ENCODE peak calls at places on chromosomes 16 and 17, in four cellular contexts. G is GM06990, M is BJ, U is mucosa of descending colon. Z is an unnamed sample.

GRCh38 chr16:50246299-50247122 is 19.8 kb upstream of the ADCY7 start:
- DNase-seq in U (peak; percentile 31), M (no peak), G (no peak), Z (peak; percentile 46)

GRCh38 chr17:6231886-6232767 is 161.9 kb downstream of the WSCD1 start:
- DNase-seq in M (no peak), G (no peak), U (no peak), Z (no peak)

GRCh38 chr17:54967621-54968258 is 714 bp downstream of the COX11 start:
- DNase-seq in U (peak; percentile 40), G (no peak), M (no peak), Z (peak; percentile 46)

GRCh38 chr17:82859431-82860403 is 19.9 kb upstream of the ZNF750 start:
- DNase-seq in M (no peak), U (no peak), G (peak; percentile 76), Z (peak; percentile 73)

GRCh38 chr17:50817142-50817751 is 18.1 kb upstream of the WFIKKN2 start:
- DNase-seq in G (peak; percentile 47), M (no peak), U (peak; percentile 72), Z (peak; percentile 71)

GRCh38 chr17:2547176-2547575 is 35.5 kb upstream of the METTL16 start:
- DNase-seq in M (no peak), G (no peak), U (no peak), Z (no peak)

GRCh38 chr17:65819810-65820209 is 258.4 kb upstream of the AXIN2 start:
- DNase-seq in U (no peak), M (no peak), G (no peak), Z (no peak)

GRCh38 chr16:85416267-85417109 is 196.6 kb upstream of the GSE1 start:
- DNase-seq in U (peak; percentile 81), M (no peak), G (peak; percentile 65), Z (peak; percentile 78)

GRCh38 chr16:83854420-83854819 is 44.5 kb upstream of the MLYCD start:
- DNase-seq in U (no peak), M (no peak), G (no peak), Z (no peak)

GRCh38 chr17:65914784-65915342 is 277.1 kb downstream of the CEP112 start:
- DNase-seq in G (peak; percentile 49), M (no peak), U (no peak), Z (peak; percentile 65)

GRCh38 chr17:31216053-31216751 is 80.8 kb downstream of the OMG start:
- DNase-seq in U (no peak), M (peak; percentile 96), G (peak; percentile 6), Z (peak; percentile 21)

GRCh38 chr17:80477647-80478478 is 1.5 kb upstream of the NPTX1 start:
- DNase-seq in G (no peak), U (peak; percentile 17), M (no peak), Z (no peak)

GRCh38 chr16:51268237-51268636 is 117.2 kb upstream of the SALL1 start:
- DNase-seq in G (no peak), M (no peak), U (no peak), Z (no peak)

GRCh38 chr16:29675811-29676643 is 3.0 kb upstream of the QPRT start:
- DNase-seq in U (no peak), G (no peak), M (no peak), Z (no peak)

GRCh38 chr17:43367588-43368242 is 31.1 kb upstream of the ARL4D start:
- DNase-seq in U (no peak), G (peak; percentile 79), M (peak; percentile 51), Z (peak; percentile 60)

GRCh38 chr17:64320613-64321553 is 57.8 kb upstream of the TEX2 start:
- DNase-seq in G (no peak), M (no peak), U (peak; percentile 77), Z (peak; percentile 83)

GRCh38 chr17:42142371-42142896 is 12.4 kb downstream of the RAB5C start:
- DNase-seq in M (peak; percentile 76), U (no peak), G (no peak), Z (no peak)

GRCh38 chr17:38463451-38463858 is 35.2 kb downstream of the ARHGAP23 start:
- DNase-seq in G (no peak), U (no peak), M (no peak), Z (peak; percentile 16)

GRCh38 chr16:14186007-14186953 is 115.2 kb downstream of the MRTFB start:
- DNase-seq in U (no peak), M (no peak), G (no peak), Z (no peak)

GRCh38 chr16:10182186-10182683 is at the start of gene GRIN2A:
- DNase-seq in U (no peak), M (no peak), G (peak; percentile 19), Z (peak; percentile 28)

GRCh38 chr16:67180166-67180565 is 3.6 kb downstream of the MATCAP1 start:
- DNase-seq in G (no peak), M (no peak), U (no peak), Z (no peak)

GRCh38 chr16:67176662-67177061 is 6.3 kb downstream of the NOL3 start:
- DNase-seq in U (no peak), M (no peak), G (no peak), Z (no peak)

GRCh38 chr16:67174706-67175231 is 4.4 kb downstream of the NOL3 start:
- DNase-seq in G (no peak), M (no peak), U (peak; percentile 40), Z (no peak)

GRCh38 chr16:67179421-67180080 is 4.2 kb downstream of the MATCAP1 start:
- DNase-seq in U (no peak), M (no peak), G (no peak), Z (no peak)

DNA sequence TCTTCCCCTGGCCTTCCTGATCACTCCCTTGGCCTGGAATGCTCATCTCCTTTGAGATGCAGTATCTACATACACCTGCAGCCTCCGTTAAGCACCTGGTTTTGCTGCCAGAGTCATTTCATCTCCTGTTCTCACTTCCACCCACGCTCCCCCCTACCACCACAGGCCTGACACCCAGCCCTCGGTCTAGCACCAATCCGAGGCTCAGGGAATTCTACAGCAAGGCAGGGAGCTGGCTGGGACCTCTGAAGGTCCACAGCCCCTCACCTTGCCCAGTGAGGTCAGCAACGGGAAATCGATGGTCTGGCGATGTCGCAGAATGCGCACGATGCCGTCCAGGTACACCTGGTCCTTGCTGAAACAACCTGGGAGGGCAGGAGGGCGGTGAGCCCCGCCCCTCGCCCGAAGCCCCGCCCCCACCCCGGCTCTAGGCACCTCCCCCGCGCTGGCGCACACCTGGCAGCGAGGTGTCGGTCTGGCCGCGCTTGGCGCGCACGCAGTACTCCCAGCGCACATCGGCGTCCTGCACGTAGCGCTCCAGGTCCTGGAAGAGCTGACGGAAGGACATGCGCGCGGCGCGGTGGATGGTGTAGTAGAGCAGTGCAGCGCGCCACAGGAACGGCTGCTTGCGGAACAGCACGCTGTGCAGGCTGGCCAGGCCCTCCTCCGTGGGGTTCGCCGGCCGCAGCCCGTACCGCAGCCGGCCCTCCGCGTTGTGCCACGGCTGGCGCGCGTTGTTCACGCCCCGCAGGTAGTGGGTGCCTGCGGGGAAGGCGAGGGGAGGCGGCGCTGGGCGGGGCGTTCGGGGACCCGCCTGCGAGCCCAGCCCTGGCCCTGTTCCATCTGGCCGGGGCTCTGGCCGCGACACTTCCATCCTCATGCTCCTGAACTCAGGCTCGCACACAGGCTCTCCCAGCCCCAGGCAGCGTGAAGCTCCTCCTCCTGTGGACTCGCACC is 5.7 kb downstream of the MATCAP1 start:
- DNase-seq in G (peak; percentile 65), M (no peak), U (peak; percentile 85), Z (no peak)
- TF ChIP-seq CTCF in G (no peak), M (peak; percentile 16), U (no peak), Z (no peak)

DNA sequence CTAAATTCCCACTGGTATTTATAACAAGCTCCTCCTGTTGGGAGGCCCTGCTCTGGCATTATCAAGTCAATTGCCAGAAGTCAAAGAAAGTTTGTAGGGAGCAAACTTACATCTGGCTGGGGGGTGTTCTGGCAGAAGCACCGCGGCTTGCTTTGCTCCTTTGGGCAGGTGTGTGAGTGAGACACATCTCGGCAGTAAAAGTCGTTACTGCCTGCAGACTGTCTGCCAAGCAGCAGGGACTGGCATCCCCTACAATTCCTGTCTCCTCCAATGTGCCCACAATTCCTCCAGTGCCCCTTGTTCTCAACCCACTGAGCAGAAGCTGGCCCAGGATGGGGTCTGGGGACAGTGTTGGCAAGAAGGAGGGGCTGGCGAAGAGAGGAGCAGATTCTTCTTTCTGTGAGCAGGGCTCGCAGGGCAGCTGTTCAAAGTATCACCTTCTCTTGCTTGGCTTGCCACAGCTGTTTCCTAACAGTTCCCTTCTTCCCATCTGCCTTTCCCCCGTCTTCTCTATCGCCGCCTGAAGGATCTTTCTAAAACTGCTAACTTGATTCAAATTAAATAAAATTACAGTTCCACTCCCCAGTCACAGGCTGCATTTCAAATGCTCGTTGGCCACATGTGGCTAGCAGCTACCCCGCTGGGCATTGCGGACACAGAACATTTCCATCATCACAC is 30.2 kb downstream of the SPACA3 start:
- DNase-seq in U (no peak), G (no peak), M (no peak), Z (no peak)
- TF ChIP-seq CTCF in U (no peak), G (no peak), M (peak; percentile 32), Z (no peak)

DNA sequence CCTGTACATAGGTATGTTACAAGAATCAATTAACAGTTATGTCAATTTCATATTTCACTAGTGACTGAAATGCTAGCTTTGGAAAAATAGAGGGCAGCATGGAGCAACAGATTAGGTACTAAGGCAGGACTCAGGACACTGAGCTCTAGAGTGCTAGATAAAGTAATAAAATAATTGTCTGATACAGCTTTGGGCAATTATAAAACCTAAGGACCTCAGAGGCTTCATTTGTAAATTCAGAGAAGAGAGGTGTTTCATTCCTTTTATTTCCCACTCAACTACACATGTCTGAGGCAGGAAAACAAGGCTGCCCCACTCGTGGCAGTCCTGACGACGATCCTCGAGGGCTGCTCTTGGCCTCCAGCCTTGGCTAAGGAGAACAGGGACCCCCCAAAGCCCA is 81.5 kb downstream of the CA4 start:
- DNase-seq in G (no peak), M (no peak), U (peak; percentile 20), Z (peak; percentile 29)
- TF ChIP-seq CTCF in G (peak; percentile 52), M (peak; percentile 56), U (peak; percentile 8), Z (peak; percentile 45)

DNA sequence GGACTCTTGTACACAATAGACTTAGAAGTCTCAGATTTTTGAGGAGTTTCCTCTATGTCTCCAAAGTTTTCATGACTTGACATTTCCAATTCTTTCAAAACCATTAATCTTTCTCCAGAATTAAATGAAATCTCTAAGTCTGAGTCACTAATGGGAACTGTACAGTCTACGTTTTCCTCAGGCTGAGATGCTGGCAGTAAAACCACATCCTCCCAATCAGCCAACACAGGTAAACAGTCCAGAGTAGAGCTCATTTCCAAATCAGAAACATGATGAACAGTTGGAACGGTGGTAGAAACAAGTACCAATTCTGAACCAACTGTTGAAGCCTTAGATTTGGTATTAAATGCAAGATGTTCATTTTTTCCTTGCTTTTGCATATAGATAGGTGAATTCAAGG is 7.9 kb downstream of the ERI2 start:
- DNase-seq in U (no peak), M (no peak), G (no peak), Z (no peak)
- TF ChIP-seq CTCF in U (no peak), M (no peak), G (no peak), Z (no peak)